ENCODE peak calls at places on chromosomes 4 and X, in nine cellular contexts. Y is testis, R is esophagus muscularis mucosa, W is IMR-90, E is ovary, G is stomach, A is tibial nerve, U is heart left ventricle, N is vagina. C is an unnamed sample.
A peak's percentile ranks its signal among the peaks of the same experiment; 100 is the strongest.

GRCh38 chrX:28586291-28586690 is 955 bp upstream of the IL1RAPL1 start:
- DNase-seq in G (no peak), U (no peak), E (no peak), N (no peak), A (no peak), Y (no peak), W (peak; percentile 45), R (no peak), C (no peak)

GRCh38 chr4:212438-213174 is 88.3 kb downstream of the ZNF718 start:
- DNase-seq in N (no peak), U (peak; percentile 83), Y (peak; percentile 95), G (peak; percentile 38), R (no peak), W (peak; percentile 71), A (peak; percentile 40), E (peak; percentile 68), C (peak; percentile 57)

GRCh38 chr4:95572304-95572991 is 23.7 kb upstream of the UNC5C start:
- DNase-seq in U (no peak), A (peak; percentile 52), Y (peak; percentile 30), E (no peak), N (no peak), R (no peak), G (peak; percentile 74), W (no peak), C (peak; percentile 23)

GRCh38 chrX:153468008-153468580 is 2.3 kb downstream of the HAUS7 start:
- DNase-seq in A (no peak), N (no peak), Y (peak; percentile 23), G (no peak), U (no peak), R (no peak), W (peak; percentile 6), E (no peak), C (no peak)

GRCh38 chr4:63983224-63983623 is 426.0 kb downstream of the TECRL start:
- DNase-seq in Y (no peak), N (no peak), A (no peak), G (no peak), W (no peak), E (no peak), U (no peak), R (no peak), C (no peak)

GRCh38 chr4:7964459-7964858 is 24.8 kb upstream of the AFAP1 start:
- DNase-seq in U (no peak), E (no peak), Y (no peak), W (no peak), R (no peak), G (no peak), A (no peak), N (no peak), C (no peak)

GRCh38 chr4:186902361-186902760 is 178.7 kb upstream of the FAT1 start:
- DNase-seq in Y (no peak), A (no peak), W (no peak), R (peak; percentile 45), N (no peak), G (no peak), U (no peak), E (no peak), C (no peak)

GRCh38 chr4:8340721-8341680 is 71.4 kb downstream of the HTRA3 start:
- DNase-seq in A (peak; percentile 68), W (no peak), Y (peak; percentile 85), N (no peak), R (no peak), E (peak; percentile 92), G (peak; percentile 25), U (peak; percentile 87), C (no peak)

GRCh38 chr4:139453041-139453370 is 915 bp upstream of the RAB33B start:
- DNase-seq in W (no peak), U (no peak), A (peak; percentile 49), N (no peak), E (no peak), R (no peak), G (no peak), Y (no peak), C (no peak)

GRCh38 chr4:138223191-138223910 is 18.8 kb downstream of the SLC7A11 start:
- DNase-seq in Y (no peak), W (no peak), R (no peak), G (no peak), N (no peak), A (no peak), U (no peak), E (no peak), C (no peak)

GRCh38 chr4:40199999-40200880 is 3.4 kb downstream of the RHOH start:
- DNase-seq in U (no peak), N (no peak), G (peak; percentile 43), Y (no peak), E (no peak), A (no peak), W (peak; percentile 23), R (no peak), C (no peak)

GRCh38 chr4:32569844-32570243 is 1849.7 kb downstream of the PCDH7 start:
- DNase-seq in R (no peak), W (no peak), E (no peak), U (no peak), A (no peak), N (no peak), G (no peak), Y (no peak), C (no peak)

GRCh38 chrX:149490100-149490499 is 15.0 kb downstream of the IDS start:
- DNase-seq in N (no peak), R (no peak), A (no peak), Y (no peak), W (peak; percentile 25), U (no peak), G (no peak), E (no peak), C (no peak)

GRCh38 chr4:77163636-77164035 is 6.6 kb downstream of the CCNG2 start:
- DNase-seq in U (no peak), E (no peak), R (no peak), G (no peak), W (no peak), Y (no peak), A (no peak), N (no peak), C (no peak)

GRCh38 chr4:184548321-184548650 is 73.9 kb upstream of the IRF2 start:
- DNase-seq in N (no peak), W (no peak), G (no peak), Y (no peak), E (no peak), A (no peak), U (no peak), R (no peak), C (no peak)

GRCh38 chr4:184544711-184545409 is 70.5 kb upstream of the IRF2 start:
- DNase-seq in G (no peak), U (no peak), R (peak; percentile 78), Y (no peak), E (no peak), N (no peak), W (no peak), A (no peak), C (no peak)

GRCh38 chr4:184550476-184550875 is 76.1 kb upstream of the IRF2 start:
- DNase-seq in W (no peak), E (no peak), R (no peak), Y (no peak), A (no peak), U (no peak), G (no peak), N (no peak), C (no peak)

GRCh38 chr4:184553891-184554290 is 79.5 kb upstream of the IRF2 start:
- DNase-seq in E (no peak), G (no peak), W (no peak), Y (no peak), N (no peak), U (no peak), A (no peak), R (peak; percentile 91), C (no peak)

GRCh38 chr4:184548651-184549341 is 74.4 kb upstream of the IRF2 start:
- DNase-seq in E (no peak), R (no peak), N (no peak), A (no peak), Y (no peak), G (no peak), U (no peak), W (no peak), C (peak; percentile 78)
- TF ChIP-seq POLR2A in E (no peak), R (no peak), N (no peak), A (no peak), Y (no peak), G (no peak), U (no peak), W (no peak), C (no peak)

DNA sequence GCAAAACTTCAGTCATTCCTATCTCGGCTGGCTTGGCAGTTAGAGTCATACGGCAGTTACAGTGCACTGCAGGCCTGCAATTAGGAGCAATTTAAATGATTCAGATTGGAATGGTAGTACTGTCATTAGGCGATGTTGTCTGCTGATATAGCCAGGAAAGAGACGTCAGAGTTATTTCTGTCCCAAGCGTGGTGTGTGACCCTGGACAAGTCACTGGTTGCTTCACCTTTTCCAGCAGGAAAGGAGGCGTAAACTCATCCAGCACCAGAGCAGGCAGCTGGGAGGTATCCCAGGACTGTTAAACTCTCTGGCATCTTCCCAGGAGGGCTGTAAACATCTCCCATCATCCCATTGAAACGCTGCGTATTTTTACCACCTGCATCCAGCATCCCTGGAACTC is 842 bp upstream of the LNX1 start:
- DNase-seq in G (no peak), U (no peak), E (no peak), W (peak; percentile 13), N (no peak), Y (no peak), R (peak; percentile 42), A (no peak), C (no peak)
- H3K27ac ChIP-seq in G (peak overlapping the region; percentile 84), U (no peak overlapping the region), E (no peak overlapping the region), W (no peak overlapping the region), N (peak overlapping the region; percentile 47), Y (no peak overlapping the region), R (no peak overlapping the region), A (no peak overlapping the region), C (peak overlapping the region; percentile 57)

GRCh38 chrX:119758682-119759332 is 419 bp downstream of the SOWAHD start:
- DNase-seq in E (peak; percentile 14), U (peak; percentile 61), G (peak; percentile 43), A (no peak), R (no peak), Y (no peak), W (no peak), N (no peak), C (no peak)
- TF ChIP-seq POLR2A in E (no peak), U (no peak), G (no peak), A (no peak), R (no peak), Y (no peak), W (no peak), N (no peak), C (no peak)

GRCh38 chr4:176342384-176342783 is 22.6 kb downstream of the SPCS3 start:
- DNase-seq in Y (no peak), W (no peak), U (peak; percentile 46), G (no peak), R (no peak), N (no peak), E (no peak), A (no peak), C (no peak)

GRCh38 chr4:176343286-176343685 is 23.5 kb downstream of the SPCS3 start:
- DNase-seq in U (no peak), E (no peak), N (no peak), Y (no peak), R (no peak), G (no peak), W (no peak), A (no peak), C (no peak)

GRCh38 chr4:176340871-176341685 is 21.3 kb downstream of the SPCS3 start:
- DNase-seq in R (no peak), U (no peak), Y (peak; percentile 21), G (no peak), N (no peak), W (peak; percentile 66), E (no peak), A (peak; percentile 47), C (no peak)

GRCh38 chr4:176335421-176335820 is 15.7 kb downstream of the SPCS3 start:
- DNase-seq in Y (no peak), R (no peak), G (no peak), W (peak; percentile 79), U (no peak), N (no peak), A (no peak), E (no peak), C (no peak)

GRCh38 chr4:176339936-176340761 is 20.4 kb downstream of the SPCS3 start:
- DNase-seq in E (no peak), R (no peak), N (no peak), Y (no peak), W (no peak), U (no peak), G (no peak), A (no peak), C (no peak)
- H3K27ac ChIP-seq in E (no peak overlapping the region), R (no peak overlapping the region), N (no peak overlapping the region), Y (no peak overlapping the region), W (no peak overlapping the region), U (no peak overlapping the region), G (no peak overlapping the region), A (no peak overlapping the region), C (no peak overlapping the region)